ENCODE peak calls at places on chromosomes 2 and 18, in six cellular contexts. Y is tibial artery, U is sigmoid colon, J is A549, T is heart right ventricle, M is fibroblast of lung. L is an unnamed sample. For H3K4me1, the result is how much of the 10 kb centered on the place peaks cover.

GRCh38 chr2:178928077-178928476 is 120.9 kb upstream of the TTN start:
- DNase-seq in U (no peak), T (no peak), M (no peak), J (no peak), Y (no peak), L (no peak)

GRCh38 chr18:51193621-51194287 is 3.7 kb downstream of the MEX3C start:
- DNase-seq in Y (no peak), J (no peak), M (peak), U (no peak), T (no peak), L (no peak)

GRCh38 chr2:197674060-197674459 is 1.3 kb downstream of the RFTN2 start:
- DNase-seq in T (no peak), U (no peak), J (no peak), M (no peak), Y (no peak), L (no peak)

GRCh38 chr2:171541202-171541884 is 19.1 kb downstream of the CYBRD1 start:
- DNase-seq in Y (no peak), M (no peak), T (no peak), J (no peak), U (no peak), L (no peak)

GRCh38 chr2:218882866-218883366 is 2.3 kb downstream of the WNT10A start:
- DNase-seq in M (no peak), T (no peak), J (no peak), Y (no peak), U (no peak), L (no peak)

GRCh38 chr18:22005191-22005824 is 164.1 kb upstream of the GATA6 start:
- DNase-seq in U (peak), T (no peak), M (peak), J (no peak), Y (peak), L (no peak)

GRCh38 chr2:240919161-240919781 is 13.1 kb downstream of the CROCC2 start:
- DNase-seq in Y (peak), T (peak), M (no peak), J (no peak), U (peak), L (no peak)

GRCh38 chr2:240989451-240990265 is 8.8 kb upstream of the SNED1 start:
- DNase-seq in T (no peak), M (peak), U (peak), Y (peak), J (peak), L (no peak)

GRCh38 chr2:149662556-149662955 is 75.0 kb upstream of the MMADHC start:
- DNase-seq in Y (no peak), J (no peak), T (no peak), U (no peak), M (no peak), L (no peak)

GRCh38 chr2:157841485-157841884 is 34.6 kb downstream of the ACVR1 start:
- DNase-seq in T (no peak), J (no peak), U (no peak), M (no peak), Y (no peak), L (no peak)

GRCh38 chr2:164606557-164606956 is 14.7 kb downstream of the GRB14 start:
- DNase-seq in J (no peak), M (peak), U (no peak), T (no peak), Y (no peak), L (no peak)

GRCh38 chr2:68734688-68735525 is at the start of gene ARHGAP25:
- DNase-seq in U (no peak), Y (no peak), J (no peak), T (peak), M (no peak), L (no peak)

GRCh38 chr2:73701968-73702665 is 35.0 kb downstream of the TPRKB start:
- DNase-seq in Y (no peak), M (no peak), T (no peak), U (no peak), J (no peak), L (no peak)

GRCh38 chr18:37476182-37476581 is 89.4 kb downstream of the CELF4 start:
- DNase-seq in Y (no peak), T (no peak), U (no peak), M (no peak), J (peak), L (no peak)

GRCh38 chr18:52339891-52340371 is at the start of gene DCC:
- DNase-seq in J (peak), Y (no peak), M (peak), T (no peak), U (no peak), L (no peak)

GRCh38 chr18:37552296-37552695 is 13.3 kb downstream of the CELF4 start:
- DNase-seq in U (no peak), Y (no peak), T (no peak), M (no peak), J (no peak), L (no peak)

GRCh38 chr2:10264506-10265327 is 38.0 kb upstream of the HPCAL1 start:
- DNase-seq in J (no peak), U (peak), T (no peak), M (no peak), Y (no peak), L (no peak)

GRCh38 chr2:9753276-9753600 is 90.0 kb upstream of the TAF1B start:
- DNase-seq in Y (peak), M (peak), J (peak), T (no peak), U (no peak), L (no peak)

GRCh38 chr18:35755369-35755768 is 173.8 kb downstream of the GALNT1 start:
- DNase-seq in U (no peak), T (no peak), Y (no peak), J (no peak), M (no peak), L (no peak)

GRCh38 chr2:14902953-14903352 is 270.4 kb downstream of the LRATD1 start:
- DNase-seq in J (no peak), M (no peak), Y (no peak), U (no peak), T (no peak), L (no peak)

GRCh38 chr2:9377461-9378097 is 45.7 kb downstream of the ITGB1BP1 start:
- DNase-seq in U (no peak), T (no peak), M (no peak), Y (no peak), J (no peak), L (no peak)

GRCh38 chr18:48006415-48007175 is 76.1 kb upstream of the SMAD2 start:
- DNase-seq in U (no peak), M (no peak), T (no peak), J (no peak), Y (no peak), L (no peak)

GRCh38 chr2:233081731-233082221 is 21.6 kb downstream of the INPP5D start:
- DNase-seq in J (no peak), M (no peak), T (no peak), U (no peak), Y (no peak), L (no peak)

GRCh38 chr2:65754219-65754618 is 321.8 kb upstream of the SPRED2 start:
- DNase-seq in U (no peak), Y (no peak), M (peak), T (peak), J (no peak), L (no peak)

GRCh38 chr2:25672500-25673169 is 742 bp downstream of the DTNB start:
- DNase-seq in Y (peak), T (peak), U (peak), M (peak), J (peak), L (peak)

GRCh38 chr2:66587216-66587615 is 152.3 kb downstream of the MEIS1 start:
- DNase-seq in M (peak), U (no peak), T (no peak), J (peak), Y (no peak), L (no peak)

GRCh38 chr18:12253517-12254136 is 534 bp upstream of the CIDEA start:
- DNase-seq in Y (no peak), T (no peak), U (no peak), M (no peak), J (no peak), L (no peak)
- H3K4me1 ChIP-seq in Y (under half), T (under half), U (under half), M (under half), J (under half), L (under half)

GRCh38 chr2:129253461-129253812 is 726.0 kb upstream of the RAB6C start:
- DNase-seq in U (no peak), T (no peak), M (no peak), J (no peak), Y (no peak), L (no peak)
- TF ChIP-seq CTCF in U (no peak), T (peak), M (no peak), J (no peak), Y (peak), L (no peak)

DNA sequence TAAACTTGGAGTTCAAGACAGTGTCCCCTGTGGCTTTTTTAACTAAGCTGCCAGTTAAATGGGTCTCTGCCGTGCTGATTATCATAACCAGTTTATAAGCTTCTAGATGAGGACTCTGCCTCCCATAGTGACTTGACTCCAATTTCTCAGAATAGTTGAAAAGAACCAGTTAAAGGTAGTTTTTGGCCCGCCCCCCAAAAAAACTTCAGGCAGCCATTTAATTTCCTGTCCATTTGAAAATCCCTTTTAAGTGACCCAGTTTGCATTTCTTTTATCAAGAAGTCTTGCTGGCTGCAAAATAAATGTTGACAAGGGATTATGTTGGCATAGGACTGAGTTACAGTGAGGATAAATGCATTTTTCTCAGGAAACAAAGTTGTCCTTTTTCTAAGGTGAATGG is 2.3 kb downstream of the SLC20A1 start:
- DNase-seq in M (no peak), Y (no peak), J (no peak), U (no peak), T (no peak), L (no peak)
- H3K4me3 ChIP-seq in M (peak), Y (peak), J (peak), U (no peak), T (peak), L (no peak)

DNA sequence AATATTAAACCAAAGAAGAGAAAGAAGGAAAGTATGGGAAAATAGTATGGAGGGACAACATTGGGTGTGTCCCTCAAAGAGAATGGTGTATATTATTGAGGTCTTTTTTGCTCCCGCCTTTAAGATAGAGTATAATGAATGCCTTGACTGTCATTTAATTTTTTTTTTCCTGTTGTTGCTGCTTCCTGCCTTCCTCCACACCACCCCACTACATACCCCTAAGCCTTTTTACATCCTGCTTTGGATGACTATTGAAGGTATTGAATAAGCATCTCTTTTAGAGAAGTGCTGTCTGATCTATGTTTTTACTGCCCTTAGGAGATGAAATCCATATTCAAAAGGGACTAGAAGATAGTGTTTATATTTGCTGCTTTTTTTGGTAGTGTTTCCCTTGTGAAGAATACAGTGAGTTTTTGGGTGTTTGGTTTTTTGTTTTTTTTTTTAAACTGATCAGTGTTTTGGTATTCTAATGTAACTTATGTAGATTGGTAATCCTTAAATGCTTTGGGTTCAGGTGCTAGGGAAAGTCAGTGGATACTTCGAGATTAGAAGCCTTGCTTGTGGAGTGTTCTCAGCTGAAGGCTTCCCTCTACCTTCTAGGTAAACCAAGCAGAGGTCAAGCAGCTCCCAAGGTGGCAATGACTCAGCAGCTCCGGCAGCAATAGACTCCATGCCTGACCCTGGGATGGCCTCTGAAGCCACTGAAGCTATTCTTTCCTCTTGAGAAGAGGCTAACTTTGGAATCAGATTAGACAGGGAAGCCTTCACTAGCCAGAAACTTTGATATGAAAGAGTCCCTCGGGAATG is 5.0 kb downstream of the FZD7 start:
- DNase-seq in J (peak), M (peak), Y (no peak), U (no peak), T (no peak), L (no peak)
- H3K4me1 ChIP-seq in J (under half), M (under half), Y (under half), U (under half), T (under half), L (under half)

DNA sequence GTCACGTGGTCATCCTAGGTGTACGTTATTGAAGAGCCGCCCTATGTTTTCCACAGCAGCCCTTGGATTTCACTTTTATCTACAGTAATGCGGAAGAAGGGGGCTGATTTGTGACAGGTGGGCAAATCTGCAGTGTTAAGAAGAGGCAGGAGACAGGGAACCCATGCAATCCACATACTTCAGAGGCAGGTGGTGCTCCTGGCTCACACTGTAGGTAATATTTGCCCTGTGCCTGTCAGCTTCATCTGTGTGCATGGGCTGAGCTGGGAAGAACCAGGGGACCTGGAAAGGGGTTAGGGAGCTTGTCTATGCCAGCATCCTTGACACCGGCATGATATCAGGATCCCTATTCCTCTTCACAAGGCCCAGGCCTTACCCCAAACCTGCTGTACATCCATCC is 183.9 kb downstream of the SH3RF3 start:
- DNase-seq in T (no peak), Y (no peak), M (no peak), U (no peak), J (no peak), L (no peak)
- TF ChIP-seq CTCF in T (no peak), Y (no peak), M (no peak), U (no peak), J (no peak), L (no peak)

GRCh38 chr2:43333656-43334144 is 107.3 kb upstream of the ZFP36L2 start:
- DNase-seq in T (peak), U (no peak), Y (no peak), M (peak), J (no peak), L (no peak)
- H3K4me3 ChIP-seq in T (peak), U (no peak), Y (no peak), M (no peak), J (no peak), L (no peak)

L was measured in CD8-positive, alpha-beta T cell.